ENCODE peak calls at places on chromosomes 5 and 9, in seven cellular contexts. H, V, Z, G, K, R and P are unnamed samples.

GRCh38 chr5:71681282-71681681 is 37.8 kb upstream of the CARTPT start:
- DNase-seq in H (no peak), V (no peak), Z (no peak), G (no peak), K (no peak), R (no peak), P (no peak)

GRCh38 chr9:68416891-68417570 is 60.6 kb downstream of the PGM5 start:
- DNase-seq in H (peak), V (no peak), Z (peak), G (no peak), K (no peak), R (no peak), P (no peak)

GRCh38 chr5:132457371-132458225 is 33.0 kb downstream of the IRF1 start:
- DNase-seq in H (no peak), V (no peak), Z (no peak), G (peak), K (no peak), R (no peak), P (no peak)

GRCh38 chr9:110828148-110828730 is 159.6 kb downstream of the MUSK start:
- DNase-seq in H (no peak), V (no peak), Z (no peak), G (no peak), K (no peak), R (no peak), P (no peak)

GRCh38 chr5:135182675-135183074 is 148.6 kb upstream of the PITX1 start:
- DNase-seq in H (no peak), V (no peak), Z (no peak), G (no peak), K (no peak), R (no peak), P (no peak)

GRCh38 chr5:133406208-133406607 is 206.1 kb downstream of the FSTL4 start:
- DNase-seq in H (no peak), V (no peak), Z (no peak), G (no peak), K (no peak), R (no peak), P (no peak)

GRCh38 chr5:167514461-167514860 is 777.0 kb upstream of the WWC1 start:
- DNase-seq in H (no peak), V (no peak), Z (no peak), G (no peak), K (no peak), R (no peak), P (no peak)

GRCh38 chr9:92236465-92236864 is 57.0 kb downstream of the IARS1 start:
- DNase-seq in H (no peak), V (no peak), Z (no peak), G (no peak), K (no peak), R (no peak), P (no peak)

GRCh38 chr9:127347831-127348699 is 48.9 kb upstream of the SLC2A8 start:
- DNase-seq in H (no peak), V (peak), Z (no peak), G (peak), K (no peak), R (no peak), P (peak)

GRCh38 chr9:130483281-130483949 is 38.7 kb downstream of the ASS1 start:
- DNase-seq in H (no peak), V (peak), Z (peak), G (no peak), K (no peak), R (no peak), P (no peak)

GRCh38 chr9:77647659-77648457 is at the start of gene GNA14:
- DNase-seq in H (no peak), V (no peak), Z (no peak), G (no peak), K (no peak), R (peak), P (no peak)

GRCh38 chr9:130846487-130847305 is 11.6 kb downstream of the ABL1 start:
- DNase-seq in H (no peak), V (peak), Z (no peak), G (no peak), K (no peak), R (no peak), P (no peak)

GRCh38 chr5:96741911-96742310 is 65.8 kb downstream of the ERAP1 start:
- DNase-seq in H (no peak), V (no peak), Z (peak), G (no peak), K (no peak), R (no peak), P (no peak)

GRCh38 chr5:133953568-133954145 is 14.8 kb downstream of the C5orf15 start:
- DNase-seq in H (no peak), V (no peak), Z (no peak), G (no peak), K (no peak), R (peak), P (no peak)

GRCh38 chr5:41788800-41789395 is 81.3 kb downstream of the OXCT1 start:
- DNase-seq in H (no peak), V (no peak), Z (no peak), G (no peak), K (no peak), R (no peak), P (no peak)

GRCh38 chr5:158819840-158820620 is 279.7 kb downstream of the EBF1 start:
- DNase-seq in H (no peak), V (no peak), Z (no peak), G (no peak), K (peak), R (no peak), P (no peak)

GRCh38 chr5:90909091-90909503 is 350.5 kb downstream of the ADGRV1 start:
- DNase-seq in H (no peak), V (no peak), Z (no peak), G (peak), K (no peak), R (no peak), P (no peak)

GRCh38 chr9:35257986-35258664 is 96.3 kb downstream of the UNC13B start:
- DNase-seq in H (no peak), V (no peak), Z (no peak), G (peak), K (no peak), R (no peak), P (no peak)

GRCh38 chr9:134180786-134181647 is 16.7 kb upstream of the RNU6ATAC start:
- DNase-seq in H (no peak), V (no peak), Z (no peak), G (no peak), K (no peak), R (no peak), P (no peak)

GRCh38 chr9:116767219-116767618 is 80.1 kb downstream of the TRIM32 start:
- DNase-seq in H (no peak), V (peak), Z (no peak), G (no peak), K (no peak), R (no peak), P (no peak)

GRCh38 chr5:124030043-124030461 is 518.1 kb downstream of the CSNK1G3 start:
- DNase-seq in H (no peak), V (peak), Z (no peak), G (no peak), K (no peak), R (no peak), P (no peak)

GRCh38 chr9:131608469-131609115 is 63.3 kb downstream of the PRRT1B start:
- DNase-seq in H (peak), V (no peak), Z (no peak), G (peak), K (no peak), R (peak), P (peak)

GRCh38 chr9:81656004-81656403 is 33.3 kb downstream of the TLE1 start:
- DNase-seq in H (no peak), V (no peak), Z (no peak), G (peak), K (peak), R (no peak), P (no peak)

GRCh38 chr5:113089653-113090335 is 113.2 kb downstream of the DCP2 start:
- DNase-seq in H (no peak), V (no peak), Z (no peak), G (no peak), K (no peak), R (no peak), P (no peak)

GRCh38 chr5:138352071-138352721 is at the start of gene KDM3B:
- DNase-seq in H (peak), V (peak), Z (peak), G (peak), K (peak), R (peak), P (peak)

GRCh38 chr5:1799110-1799601 is 481 bp downstream of the MRPL36 start:
- DNase-seq in H (no peak), V (no peak), Z (no peak), G (peak), K (no peak), R (no peak), P (no peak)

GRCh38 chr9:89178162-89179120 is at the start of gene SHC3:
- DNase-seq in H (no peak), V (peak), Z (no peak), G (no peak), K (no peak), R (peak), P (no peak)

GRCh38 chr5:143515829-143516228 is 112.3 kb upstream of the NR3C1 start:
- DNase-seq in H (no peak), V (no peak), Z (no peak), G (no peak), K (no peak), R (no peak), P (no peak)

GRCh38 chr5:155878991-155879575 is 447.9 kb upstream of the SGCD start:
- DNase-seq in H (no peak), V (peak), Z (no peak), G (no peak), K (no peak), R (no peak), P (no peak)

GRCh38 chr9:971901-972511 is 4.4 kb upstream of the DMRT3 start:
- DNase-seq in H (no peak), V (peak), Z (peak), G (no peak), K (no peak), R (peak), P (no peak)

GRCh38 chr9:134564431-134565170 is 77.0 kb upstream of the COL5A1 start:
- DNase-seq in H (no peak), V (no peak), Z (no peak), G (no peak), K (no peak), R (peak), P (no peak)

GRCh38 chr9:108052431-108053080 is 563.0 kb upstream of the KLF4 start:
- DNase-seq in H (no peak), V (no peak), Z (no peak), G (no peak), K (no peak), R (no peak), P (no peak)

GRCh38 chr9:83141887-83142286 is 78.9 kb upstream of the RASEF start:
- DNase-seq in H (no peak), V (no peak), Z (no peak), G (no peak), K (no peak), R (no peak), P (no peak)

GRCh38 chr5:156865427-156865826 is 15.3 kb downstream of the PPP1R2B start:
- DNase-seq in H (no peak), V (no peak), Z (no peak), G (no peak), K (no peak), R (no peak), P (no peak)

GRCh38 chr5:139884734-139885133 is 89.1 kb downstream of the PSD2 start:
- DNase-seq in H (no peak), V (no peak), Z (no peak), G (no peak), K (no peak), R (no peak), P (no peak)

GRCh38 chr9:94788706-94789105 is 62.2 kb downstream of the AOPEP start:
- DNase-seq in H (no peak), V (no peak), Z (no peak), G (no peak), K (no peak), R (no peak), P (no peak)
- TF ChIP-seq SIN3A in H (no peak), V (no peak), Z (no peak), G (no peak), K (no peak), R (no peak), P (no peak)

DNA sequence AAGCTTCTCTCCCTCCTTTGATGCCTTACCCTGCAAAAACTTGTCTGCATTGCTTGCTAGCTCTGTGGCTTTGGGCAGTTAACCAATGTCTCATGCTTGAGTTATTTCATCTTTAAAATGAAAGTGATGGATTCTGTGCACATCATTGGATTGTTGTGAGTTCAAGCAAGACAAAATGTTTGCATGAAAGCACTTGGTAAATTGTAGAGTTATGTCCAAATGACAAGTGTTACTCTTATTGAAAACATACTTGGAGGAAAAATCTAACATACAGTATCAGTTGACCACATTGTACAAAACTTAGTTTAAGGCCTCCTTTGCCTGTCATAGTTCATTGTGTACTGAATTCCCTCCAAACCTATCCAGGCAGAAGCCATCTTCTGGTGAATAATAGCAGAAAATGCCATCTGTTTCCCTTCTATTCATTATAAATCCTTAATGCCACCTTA is 30.0 kb downstream of the TGFBR1 start:
- DNase-seq in H (no peak), V (no peak), Z (no peak), G (no peak), K (peak), R (no peak), P (no peak)
- H3K27ac ChIP-seq in H (no peak), V (no peak), Z (no peak), G (no peak), K (no peak), R (no peak), P (no peak)

GRCh38 chr5:102961671-102962070 is 158.3 kb downstream of the GIN1 start:
- DNase-seq in H (no peak), V (no peak), Z (no peak), G (no peak), K (no peak), R (no peak), P (no peak)

GRCh38 chr5:102958481-102959011 is 161.4 kb downstream of the GIN1 start:
- DNase-seq in H (peak), V (no peak), Z (no peak), G (no peak), K (no peak), R (no peak), P (peak)

GRCh38 chr5:102957141-102957540 is 162.8 kb downstream of the GIN1 start:
- DNase-seq in H (no peak), V (no peak), Z (no peak), G (no peak), K (no peak), R (no peak), P (no peak)

GRCh38 chr5:102956599-102956998 is 163.3 kb downstream of the GIN1 start:
- DNase-seq in H (no peak), V (no peak), Z (no peak), G (no peak), K (no peak), R (no peak), P (no peak)

GRCh38 chr5:102959055-102959454 is 160.9 kb downstream of the GIN1 start:
- DNase-seq in H (peak), V (no peak), Z (no peak), G (no peak), K (no peak), R (no peak), P (peak)
- TF ChIP-seq SIN3A in H (peak), V (no peak), Z (no peak), G (no peak), K (no peak), R (no peak), P (no peak)

GRCh38 chr5:88663793-88664216 is 219.2 kb downstream of the MEF2C start:
- DNase-seq in H (no peak), V (no peak), Z (no peak), G (no peak), K (no peak), R (no peak), P (no peak)
- H3K27ac ChIP-seq in H (no peak), V (no peak), Z (no peak), G (no peak), K (no peak), R (no peak), P (peak)